ENCODE peak calls at places on chromosomes 3 and 15, in nine cellular contexts. One of them, this sample, is unnamed.
A peak's percentile ranks its signal among the peaks of the same experiment; 100 is the strongest.

GRCh38 chr15:59751552-59752413 is 62.7 kb upstream of the BNIP2 start:
- DNase-seq in stimulated activated CD8-positive, alpha-beta memory T cell treated with anti-CD3 and anti-CD28 coated beads, Interleukin-7, amount 100 ng/mL, for 1 hour: no peak
- DNase-seq in activated CD4-positive, alpha-beta T cell treated with anti-CD3 and anti-CD28 coated beads, Interleukin-2, amount 10 ng/mL, durations not matched to agents 24 days and 14 days: peak; percentile 71
- DNase-seq in activated naive CD4-positive, alpha-beta T cell treated with Interleukin-2 at 50 U/mL for 16 hours: no peak
- DNase-seq in HTR-8/SVneo: peak; percentile 29
- DNase-seq in SHP77: no peak
- DNase-seq in Ammon's horn: peak; percentile 24
- DNase-seq in occipital lobe: no peak
- DNase-seq in glutamatergic neuron: no peak
- DNase-seq in this sample: peak; percentile 11

GRCh38 chr3:25618043-25618442 is 46.7 kb downstream of the TOP2B start:
- DNase-seq in Ammon's horn: no peak
- DNase-seq in SHP77: no peak
- DNase-seq in occipital lobe: no peak
- DNase-seq in glutamatergic neuron: no peak
- DNase-seq in stimulated activated CD8-positive, alpha-beta memory T cell treated with anti-CD3 and anti-CD28 coated beads, Interleukin-7, amount 100 ng/mL, for 1 hour: no peak
- DNase-seq in activated CD4-positive, alpha-beta T cell treated with anti-CD3 and anti-CD28 coated beads, Interleukin-2, amount 10 ng/mL, durations not matched to agents 24 days and 14 days: no peak
- DNase-seq in activated naive CD4-positive, alpha-beta T cell treated with Interleukin-2 at 50 U/mL for 16 hours: no peak
- DNase-seq in HTR-8/SVneo: no peak
- DNase-seq in this sample: no peak

GRCh38 chr15:42037650-42038049 is 16.8 kb upstream of the PLA2G4E start:
- DNase-seq in occipital lobe: no peak
- DNase-seq in activated naive CD4-positive, alpha-beta T cell treated with Interleukin-2 at 50 U/mL for 16 hours: no peak
- DNase-seq in SHP77: peak; percentile 78
- DNase-seq in Ammon's horn: no peak
- DNase-seq in HTR-8/SVneo: no peak
- DNase-seq in stimulated activated CD8-positive, alpha-beta memory T cell treated with anti-CD3 and anti-CD28 coated beads, Interleukin-7, amount 100 ng/mL, for 1 hour: no peak
- DNase-seq in activated CD4-positive, alpha-beta T cell treated with anti-CD3 and anti-CD28 coated beads, Interleukin-2, amount 10 ng/mL, durations not matched to agents 24 days and 14 days: no peak
- DNase-seq in glutamatergic neuron: no peak
- DNase-seq in this sample: no peak

GRCh38 chr15:34359416-34359815 is 7.6 kb downstream of the LPCAT4 start:
- DNase-seq in occipital lobe: no peak
- DNase-seq in SHP77: no peak
- DNase-seq in activated CD4-positive, alpha-beta T cell treated with anti-CD3 and anti-CD28 coated beads, Interleukin-2, amount 10 ng/mL, durations not matched to agents 24 days and 14 days: no peak
- DNase-seq in HTR-8/SVneo: no peak
- DNase-seq in activated naive CD4-positive, alpha-beta T cell treated with Interleukin-2 at 50 U/mL for 16 hours: no peak
- DNase-seq in stimulated activated CD8-positive, alpha-beta memory T cell treated with anti-CD3 and anti-CD28 coated beads, Interleukin-7, amount 100 ng/mL, for 1 hour: no peak
- DNase-seq in glutamatergic neuron: no peak
- DNase-seq in Ammon's horn: no peak
- DNase-seq in this sample: no peak

GRCh38 chr3:194383276-194383940 is 13.9 kb upstream of the LRRC15 start:
- DNase-seq in activated naive CD4-positive, alpha-beta T cell treated with Interleukin-2 at 50 U/mL for 16 hours: no peak
- DNase-seq in occipital lobe: no peak
- DNase-seq in activated CD4-positive, alpha-beta T cell treated with anti-CD3 and anti-CD28 coated beads, Interleukin-2, amount 10 ng/mL, durations not matched to agents 24 days and 14 days: no peak
- DNase-seq in Ammon's horn: no peak
- DNase-seq in stimulated activated CD8-positive, alpha-beta memory T cell treated with anti-CD3 and anti-CD28 coated beads, Interleukin-7, amount 100 ng/mL, for 1 hour: no peak
- DNase-seq in SHP77: no peak
- DNase-seq in glutamatergic neuron: no peak
- DNase-seq in HTR-8/SVneo: no peak
- DNase-seq in this sample: no peak

GRCh38 chr15:69973102-69973714 is 124.5 kb downstream of the TLE3 start:
- DNase-seq in activated naive CD4-positive, alpha-beta T cell treated with Interleukin-2 at 50 U/mL for 16 hours: peak; percentile 17
- DNase-seq in Ammon's horn: no peak
- DNase-seq in SHP77: no peak
- DNase-seq in activated CD4-positive, alpha-beta T cell treated with anti-CD3 and anti-CD28 coated beads, Interleukin-2, amount 10 ng/mL, durations not matched to agents 24 days and 14 days: peak; percentile 76
- DNase-seq in HTR-8/SVneo: peak; percentile 77
- DNase-seq in stimulated activated CD8-positive, alpha-beta memory T cell treated with anti-CD3 and anti-CD28 coated beads, Interleukin-7, amount 100 ng/mL, for 1 hour: no peak
- DNase-seq in occipital lobe: no peak
- DNase-seq in glutamatergic neuron: no peak
- DNase-seq in this sample: peak; percentile 23

GRCh38 chr3:180142041-180142440 is 105.3 kb upstream of the PEX5L start:
- DNase-seq in activated naive CD4-positive, alpha-beta T cell treated with Interleukin-2 at 50 U/mL for 16 hours: no peak
- DNase-seq in Ammon's horn: no peak
- DNase-seq in SHP77: no peak
- DNase-seq in stimulated activated CD8-positive, alpha-beta memory T cell treated with anti-CD3 and anti-CD28 coated beads, Interleukin-7, amount 100 ng/mL, for 1 hour: no peak
- DNase-seq in activated CD4-positive, alpha-beta T cell treated with anti-CD3 and anti-CD28 coated beads, Interleukin-2, amount 10 ng/mL, durations not matched to agents 24 days and 14 days: no peak
- DNase-seq in glutamatergic neuron: no peak
- DNase-seq in occipital lobe: no peak
- DNase-seq in HTR-8/SVneo: no peak
- DNase-seq in this sample: no peak

GRCh38 chr3:20185364-20185732 is 658 bp downstream of the SGO1 start:
- DNase-seq in HTR-8/SVneo: no peak
- DNase-seq in activated naive CD4-positive, alpha-beta T cell treated with Interleukin-2 at 50 U/mL for 16 hours: peak; percentile 4
- DNase-seq in glutamatergic neuron: no peak
- DNase-seq in activated CD4-positive, alpha-beta T cell treated with anti-CD3 and anti-CD28 coated beads, Interleukin-2, amount 10 ng/mL, durations not matched to agents 24 days and 14 days: peak; percentile 76
- DNase-seq in SHP77: no peak
- DNase-seq in stimulated activated CD8-positive, alpha-beta memory T cell treated with anti-CD3 and anti-CD28 coated beads, Interleukin-7, amount 100 ng/mL, for 1 hour: no peak
- DNase-seq in Ammon's horn: no peak
- DNase-seq in occipital lobe: no peak
- DNase-seq in this sample: no peak

GRCh38 chr3:179973931-179974361 is 62.8 kb downstream of the PEX5L start:
- DNase-seq in occipital lobe: peak; percentile 22
- DNase-seq in Ammon's horn: peak; percentile 72
- DNase-seq in activated CD4-positive, alpha-beta T cell treated with anti-CD3 and anti-CD28 coated beads, Interleukin-2, amount 10 ng/mL, durations not matched to agents 24 days and 14 days: peak; percentile 62
- DNase-seq in SHP77: no peak
- DNase-seq in stimulated activated CD8-positive, alpha-beta memory T cell treated with anti-CD3 and anti-CD28 coated beads, Interleukin-7, amount 100 ng/mL, for 1 hour: no peak
- DNase-seq in glutamatergic neuron: peak; percentile 50
- DNase-seq in activated naive CD4-positive, alpha-beta T cell treated with Interleukin-2 at 50 U/mL for 16 hours: no peak
- DNase-seq in HTR-8/SVneo: no peak
- DNase-seq in this sample: no peak

GRCh38 chr3:63886843-63887242 is 23.2 kb downstream of the ATXN7 start:
- DNase-seq in SHP77: no peak
- DNase-seq in glutamatergic neuron: no peak
- DNase-seq in Ammon's horn: no peak
- DNase-seq in occipital lobe: no peak
- DNase-seq in activated naive CD4-positive, alpha-beta T cell treated with Interleukin-2 at 50 U/mL for 16 hours: no peak
- DNase-seq in stimulated activated CD8-positive, alpha-beta memory T cell treated with anti-CD3 and anti-CD28 coated beads, Interleukin-7, amount 100 ng/mL, for 1 hour: no peak
- DNase-seq in activated CD4-positive, alpha-beta T cell treated with anti-CD3 and anti-CD28 coated beads, Interleukin-2, amount 10 ng/mL, durations not matched to agents 24 days and 14 days: no peak
- DNase-seq in HTR-8/SVneo: no peak
- DNase-seq in this sample: no peak

GRCh38 chr3:193859195-193859594 is 266.2 kb downstream of the OPA1 start:
- DNase-seq in occipital lobe: no peak
- DNase-seq in SHP77: no peak
- DNase-seq in activated CD4-positive, alpha-beta T cell treated with anti-CD3 and anti-CD28 coated beads, Interleukin-2, amount 10 ng/mL, durations not matched to agents 24 days and 14 days: no peak
- DNase-seq in Ammon's horn: no peak
- DNase-seq in HTR-8/SVneo: no peak
- DNase-seq in activated naive CD4-positive, alpha-beta T cell treated with Interleukin-2 at 50 U/mL for 16 hours: no peak
- DNase-seq in glutamatergic neuron: no peak
- DNase-seq in stimulated activated CD8-positive, alpha-beta memory T cell treated with anti-CD3 and anti-CD28 coated beads, Interleukin-7, amount 100 ng/mL, for 1 hour: no peak
- DNase-seq in this sample: no peak

GRCh38 chr15:89163271-89164055 is 57.9 kb downstream of the RLBP1 start:
- DNase-seq in HTR-8/SVneo: no peak
- DNase-seq in SHP77: no peak
- DNase-seq in activated naive CD4-positive, alpha-beta T cell treated with Interleukin-2 at 50 U/mL for 16 hours: no peak
- DNase-seq in activated CD4-positive, alpha-beta T cell treated with anti-CD3 and anti-CD28 coated beads, Interleukin-2, amount 10 ng/mL, durations not matched to agents 24 days and 14 days: no peak
- DNase-seq in glutamatergic neuron: no peak
- DNase-seq in stimulated activated CD8-positive, alpha-beta memory T cell treated with anti-CD3 and anti-CD28 coated beads, Interleukin-7, amount 100 ng/mL, for 1 hour: no peak
- DNase-seq in Ammon's horn: no peak
- DNase-seq in occipital lobe: no peak
- DNase-seq in this sample: no peak

GRCh38 chr3:13296662-13297061 is 123.5 kb downstream of the NUP210 start:
- DNase-seq in stimulated activated CD8-positive, alpha-beta memory T cell treated with anti-CD3 and anti-CD28 coated beads, Interleukin-7, amount 100 ng/mL, for 1 hour: no peak
- DNase-seq in SHP77: no peak
- DNase-seq in activated CD4-positive, alpha-beta T cell treated with anti-CD3 and anti-CD28 coated beads, Interleukin-2, amount 10 ng/mL, durations not matched to agents 24 days and 14 days: no peak
- DNase-seq in occipital lobe: no peak
- DNase-seq in glutamatergic neuron: no peak
- DNase-seq in HTR-8/SVneo: no peak
- DNase-seq in activated naive CD4-positive, alpha-beta T cell treated with Interleukin-2 at 50 U/mL for 16 hours: no peak
- DNase-seq in Ammon's horn: no peak
- DNase-seq in this sample: no peak

GRCh38 chr15:79878078-79878705 is 18.6 kb downstream of the MTHFS start:
- DNase-seq in stimulated activated CD8-positive, alpha-beta memory T cell treated with anti-CD3 and anti-CD28 coated beads, Interleukin-7, amount 100 ng/mL, for 1 hour: no peak
- DNase-seq in SHP77: no peak
- DNase-seq in activated naive CD4-positive, alpha-beta T cell treated with Interleukin-2 at 50 U/mL for 16 hours: no peak
- DNase-seq in Ammon's horn: no peak
- DNase-seq in HTR-8/SVneo: no peak
- DNase-seq in occipital lobe: no peak
- DNase-seq in activated CD4-positive, alpha-beta T cell treated with anti-CD3 and anti-CD28 coated beads, Interleukin-2, amount 10 ng/mL, durations not matched to agents 24 days and 14 days: no peak
- DNase-seq in glutamatergic neuron: no peak
- DNase-seq in this sample: no peak

GRCh38 chr3:149969110-149969944 is 1.4 kb downstream of the PFN2 start:
- DNase-seq in SHP77: peak; percentile 85
- DNase-seq in stimulated activated CD8-positive, alpha-beta memory T cell treated with anti-CD3 and anti-CD28 coated beads, Interleukin-7, amount 100 ng/mL, for 1 hour: no peak
- DNase-seq in activated CD4-positive, alpha-beta T cell treated with anti-CD3 and anti-CD28 coated beads, Interleukin-2, amount 10 ng/mL, durations not matched to agents 24 days and 14 days: no peak
- DNase-seq in occipital lobe: peak; percentile 11
- DNase-seq in glutamatergic neuron: peak; percentile 48
- DNase-seq in activated naive CD4-positive, alpha-beta T cell treated with Interleukin-2 at 50 U/mL for 16 hours: no peak
- DNase-seq in HTR-8/SVneo: peak; percentile 39
- DNase-seq in Ammon's horn: peak; percentile 82
- DNase-seq in this sample: peak; percentile 78

GRCh38 chr3:41997702-41998551 is 36.0 kb upstream of the ULK4 start:
- DNase-seq in SHP77: peak; percentile 15
- DNase-seq in glutamatergic neuron: no peak
- DNase-seq in activated CD4-positive, alpha-beta T cell treated with anti-CD3 and anti-CD28 coated beads, Interleukin-2, amount 10 ng/mL, durations not matched to agents 24 days and 14 days: no peak
- DNase-seq in occipital lobe: no peak
- DNase-seq in stimulated activated CD8-positive, alpha-beta memory T cell treated with anti-CD3 and anti-CD28 coated beads, Interleukin-7, amount 100 ng/mL, for 1 hour: no peak
- DNase-seq in activated naive CD4-positive, alpha-beta T cell treated with Interleukin-2 at 50 U/mL for 16 hours: no peak
- DNase-seq in HTR-8/SVneo: no peak
- DNase-seq in Ammon's horn: peak; percentile 45
- DNase-seq in this sample: no peak

GRCh38 chr3:98565843-98566242 is 27.6 kb downstream of the CPOX start:
- DNase-seq in HTR-8/SVneo: no peak
- DNase-seq in Ammon's horn: no peak
- DNase-seq in occipital lobe: no peak
- DNase-seq in glutamatergic neuron: no peak
- DNase-seq in stimulated activated CD8-positive, alpha-beta memory T cell treated with anti-CD3 and anti-CD28 coated beads, Interleukin-7, amount 100 ng/mL, for 1 hour: no peak
- DNase-seq in activated CD4-positive, alpha-beta T cell treated with anti-CD3 and anti-CD28 coated beads, Interleukin-2, amount 10 ng/mL, durations not matched to agents 24 days and 14 days: peak; percentile 59
- DNase-seq in SHP77: no peak
- DNase-seq in activated naive CD4-positive, alpha-beta T cell treated with Interleukin-2 at 50 U/mL for 16 hours: no peak
- DNase-seq in this sample: no peak

GRCh38 chr15:37902126-37902525 is 32.3 kb upstream of the TMCO5A start:
- DNase-seq in HTR-8/SVneo: no peak
- DNase-seq in Ammon's horn: no peak
- DNase-seq in occipital lobe: no peak
- DNase-seq in glutamatergic neuron: no peak
- DNase-seq in SHP77: no peak
- DNase-seq in activated CD4-positive, alpha-beta T cell treated with anti-CD3 and anti-CD28 coated beads, Interleukin-2, amount 10 ng/mL, durations not matched to agents 24 days and 14 days: no peak
- DNase-seq in activated naive CD4-positive, alpha-beta T cell treated with Interleukin-2 at 50 U/mL for 16 hours: no peak
- DNase-seq in stimulated activated CD8-positive, alpha-beta memory T cell treated with anti-CD3 and anti-CD28 coated beads, Interleukin-7, amount 100 ng/mL, for 1 hour: no peak
- DNase-seq in this sample: no peak

GRCh38 chr3:69306239-69307185 is 79.4 kb downstream of the FRMD4B start:
- DNase-seq in Ammon's horn: peak; percentile 95
- DNase-seq in glutamatergic neuron: peak; percentile 59
- DNase-seq in occipital lobe: peak; percentile 49
- DNase-seq in HTR-8/SVneo: peak; percentile 72
- DNase-seq in SHP77: peak; percentile 30
- DNase-seq in stimulated activated CD8-positive, alpha-beta memory T cell treated with anti-CD3 and anti-CD28 coated beads, Interleukin-7, amount 100 ng/mL, for 1 hour: peak; percentile 39
- DNase-seq in activated naive CD4-positive, alpha-beta T cell treated with Interleukin-2 at 50 U/mL for 16 hours: peak; percentile 70
- DNase-seq in activated CD4-positive, alpha-beta T cell treated with anti-CD3 and anti-CD28 coated beads, Interleukin-2, amount 10 ng/mL, durations not matched to agents 24 days and 14 days: peak; percentile 91
- DNase-seq in this sample: peak; percentile 80

GRCh38 chr15:65057549-65057940 is 10.2 kb downstream of the RASL12 start:
- DNase-seq in glutamatergic neuron: no peak
- DNase-seq in stimulated activated CD8-positive, alpha-beta memory T cell treated with anti-CD3 and anti-CD28 coated beads, Interleukin-7, amount 100 ng/mL, for 1 hour: no peak
- DNase-seq in SHP77: no peak
- DNase-seq in activated naive CD4-positive, alpha-beta T cell treated with Interleukin-2 at 50 U/mL for 16 hours: no peak
- DNase-seq in HTR-8/SVneo: no peak
- DNase-seq in Ammon's horn: no peak
- DNase-seq in activated CD4-positive, alpha-beta T cell treated with anti-CD3 and anti-CD28 coated beads, Interleukin-2, amount 10 ng/mL, durations not matched to agents 24 days and 14 days: no peak
- DNase-seq in occipital lobe: no peak
- DNase-seq in this sample: no peak

GRCh38 chr3:99829844-99830243 is 12.2 kb downstream of the CMSS1 start:
- DNase-seq in SHP77: no peak
- DNase-seq in activated naive CD4-positive, alpha-beta T cell treated with Interleukin-2 at 50 U/mL for 16 hours: no peak
- DNase-seq in activated CD4-positive, alpha-beta T cell treated with anti-CD3 and anti-CD28 coated beads, Interleukin-2, amount 10 ng/mL, durations not matched to agents 24 days and 14 days: no peak
- DNase-seq in occipital lobe: no peak
- DNase-seq in HTR-8/SVneo: no peak
- DNase-seq in Ammon's horn: no peak
- DNase-seq in stimulated activated CD8-positive, alpha-beta memory T cell treated with anti-CD3 and anti-CD28 coated beads, Interleukin-7, amount 100 ng/mL, for 1 hour: no peak
- DNase-seq in glutamatergic neuron: no peak
- DNase-seq in this sample: no peak

GRCh38 chr3:21860657-21861056 is 109.6 kb upstream of the ZNF385D start:
- DNase-seq in glutamatergic neuron: no peak
- DNase-seq in Ammon's horn: no peak
- DNase-seq in activated CD4-positive, alpha-beta T cell treated with anti-CD3 and anti-CD28 coated beads, Interleukin-2, amount 10 ng/mL, durations not matched to agents 24 days and 14 days: no peak
- DNase-seq in occipital lobe: no peak
- DNase-seq in HTR-8/SVneo: no peak
- DNase-seq in activated naive CD4-positive, alpha-beta T cell treated with Interleukin-2 at 50 U/mL for 16 hours: no peak
- DNase-seq in SHP77: no peak
- DNase-seq in stimulated activated CD8-positive, alpha-beta memory T cell treated with anti-CD3 and anti-CD28 coated beads, Interleukin-7, amount 100 ng/mL, for 1 hour: no peak
- DNase-seq in this sample: no peak

GRCh38 chr3:126773783-126774182 is 69.7 kb downstream of the CHCHD6 start:
- DNase-seq in stimulated activated CD8-positive, alpha-beta memory T cell treated with anti-CD3 and anti-CD28 coated beads, Interleukin-7, amount 100 ng/mL, for 1 hour: no peak
- DNase-seq in Ammon's horn: no peak
- DNase-seq in activated naive CD4-positive, alpha-beta T cell treated with Interleukin-2 at 50 U/mL for 16 hours: no peak
- DNase-seq in activated CD4-positive, alpha-beta T cell treated with anti-CD3 and anti-CD28 coated beads, Interleukin-2, amount 10 ng/mL, durations not matched to agents 24 days and 14 days: no peak
- DNase-seq in glutamatergic neuron: no peak
- DNase-seq in SHP77: no peak
- DNase-seq in HTR-8/SVneo: no peak
- DNase-seq in occipital lobe: no peak
- DNase-seq in this sample: no peak

GRCh38 chr3:60325610-60326181 is 925.6 kb downstream of the FHIT start:
- DNase-seq in SHP77: no peak
- DNase-seq in activated CD4-positive, alpha-beta T cell treated with anti-CD3 and anti-CD28 coated beads, Interleukin-2, amount 10 ng/mL, durations not matched to agents 24 days and 14 days: no peak
- DNase-seq in occipital lobe: no peak
- DNase-seq in Ammon's horn: no peak
- DNase-seq in activated naive CD4-positive, alpha-beta T cell treated with Interleukin-2 at 50 U/mL for 16 hours: no peak
- DNase-seq in HTR-8/SVneo: no peak
- DNase-seq in glutamatergic neuron: no peak
- DNase-seq in stimulated activated CD8-positive, alpha-beta memory T cell treated with anti-CD3 and anti-CD28 coated beads, Interleukin-7, amount 100 ng/mL, for 1 hour: no peak
- DNase-seq in this sample: no peak

GRCh38 chr3:181103605-181104004 is 114.1 kb upstream of the DNAJC19 start:
- DNase-seq in Ammon's horn: no peak
- DNase-seq in activated naive CD4-positive, alpha-beta T cell treated with Interleukin-2 at 50 U/mL for 16 hours: no peak
- DNase-seq in activated CD4-positive, alpha-beta T cell treated with anti-CD3 and anti-CD28 coated beads, Interleukin-2, amount 10 ng/mL, durations not matched to agents 24 days and 14 days: peak; percentile 61
- DNase-seq in occipital lobe: no peak
- DNase-seq in glutamatergic neuron: no peak
- DNase-seq in SHP77: peak; percentile 21
- DNase-seq in HTR-8/SVneo: no peak
- DNase-seq in stimulated activated CD8-positive, alpha-beta memory T cell treated with anti-CD3 and anti-CD28 coated beads, Interleukin-7, amount 100 ng/mL, for 1 hour: no peak
- DNase-seq in this sample: peak; percentile 13

GRCh38 chr3:193556841-193557240 is 2.1 kb upstream of the ATP13A4 start:
- DNase-seq in activated naive CD4-positive, alpha-beta T cell treated with Interleukin-2 at 50 U/mL for 16 hours: no peak
- DNase-seq in activated CD4-positive, alpha-beta T cell treated with anti-CD3 and anti-CD28 coated beads, Interleukin-2, amount 10 ng/mL, durations not matched to agents 24 days and 14 days: no peak
- DNase-seq in SHP77: no peak
- DNase-seq in HTR-8/SVneo: no peak
- DNase-seq in stimulated activated CD8-positive, alpha-beta memory T cell treated with anti-CD3 and anti-CD28 coated beads, Interleukin-7, amount 100 ng/mL, for 1 hour: no peak
- DNase-seq in occipital lobe: no peak
- DNase-seq in Ammon's horn: no peak
- DNase-seq in glutamatergic neuron: no peak
- DNase-seq in this sample: no peak

GRCh38 chr3:17740703-17741102 is 1.7 kb downstream of the TBC1D5 start:
- DNase-seq in occipital lobe: no peak
- DNase-seq in HTR-8/SVneo: no peak
- DNase-seq in Ammon's horn: no peak
- DNase-seq in SHP77: peak; percentile 50
- DNase-seq in glutamatergic neuron: no peak
- DNase-seq in activated naive CD4-positive, alpha-beta T cell treated with Interleukin-2 at 50 U/mL for 16 hours: no peak
- DNase-seq in stimulated activated CD8-positive, alpha-beta memory T cell treated with anti-CD3 and anti-CD28 coated beads, Interleukin-7, amount 100 ng/mL, for 1 hour: no peak
- DNase-seq in activated CD4-positive, alpha-beta T cell treated with anti-CD3 and anti-CD28 coated beads, Interleukin-2, amount 10 ng/mL, durations not matched to agents 24 days and 14 days: no peak
- DNase-seq in this sample: peak; percentile 92

GRCh38 chr3:136617123-136617700 is 135.0 kb downstream of the STAG1 start:
- DNase-seq in occipital lobe: no peak
- DNase-seq in SHP77: no peak
- DNase-seq in HTR-8/SVneo: no peak
- DNase-seq in activated CD4-positive, alpha-beta T cell treated with anti-CD3 and anti-CD28 coated beads, Interleukin-2, amount 10 ng/mL, durations not matched to agents 24 days and 14 days: no peak
- DNase-seq in stimulated activated CD8-positive, alpha-beta memory T cell treated with anti-CD3 and anti-CD28 coated beads, Interleukin-7, amount 100 ng/mL, for 1 hour: no peak
- DNase-seq in glutamatergic neuron: no peak
- DNase-seq in Ammon's horn: no peak
- DNase-seq in activated naive CD4-positive, alpha-beta T cell treated with Interleukin-2 at 50 U/mL for 16 hours: no peak
- DNase-seq in this sample: peak; percentile 16

GRCh38 chr3:30167511-30168135 is 438.8 kb upstream of the TGFBR2 start:
- DNase-seq in glutamatergic neuron: no peak
- DNase-seq in activated naive CD4-positive, alpha-beta T cell treated with Interleukin-2 at 50 U/mL for 16 hours: no peak
- DNase-seq in HTR-8/SVneo: no peak
- DNase-seq in occipital lobe: no peak
- DNase-seq in stimulated activated CD8-positive, alpha-beta memory T cell treated with anti-CD3 and anti-CD28 coated beads, Interleukin-7, amount 100 ng/mL, for 1 hour: no peak
- DNase-seq in SHP77: no peak
- DNase-seq in Ammon's horn: peak; percentile 71
- DNase-seq in activated CD4-positive, alpha-beta T cell treated with anti-CD3 and anti-CD28 coated beads, Interleukin-2, amount 10 ng/mL, durations not matched to agents 24 days and 14 days: no peak
- DNase-seq in this sample: no peak